ENCODE peak calls at places on chromosome 17, in nine cellular contexts. One of them, this sample, is unnamed.
A peak's percentile ranks its signal among the peaks of the same experiment; 100 is the strongest.

GRCh38 chr17:3672571-3672970 is 4.0 kb downstream of the EMC6 start:
- DNase-seq in IMR-90: no peak
- DNase-seq in iPS-NIHi11: no peak
- DNase-seq in fibroblast of pulmonary artery: no peak
- DNase-seq in NT2/D1: no peak
- DNase-seq in stimulated activated naive CD4-positive, alpha-beta T cell: no peak
- DNase-seq in NCI-H748 treated with DMSO at 0.1 percent for 48 hours: no peak
- DNase-seq in cardiac fibroblast: no peak
- DNase-seq in SK-N-DZ: no peak
- DNase-seq in this sample: no peak

GRCh38 chr17:48046296-48046695 is 1.9 kb upstream of the NFE2L1 start:
- DNase-seq in IMR-90: no peak
- DNase-seq in fibroblast of pulmonary artery: no peak
- DNase-seq in NT2/D1: no peak
- DNase-seq in NCI-H748 treated with DMSO at 0.1 percent for 48 hours: no peak
- DNase-seq in iPS-NIHi11: no peak
- DNase-seq in stimulated activated naive CD4-positive, alpha-beta T cell: no peak
- DNase-seq in cardiac fibroblast: no peak
- DNase-seq in SK-N-DZ: no peak
- DNase-seq in this sample: no peak

GRCh38 chr17:197352-197751 is 15.9 kb upstream of the DOC2B start:
- DNase-seq in IMR-90: no peak
- DNase-seq in stimulated activated naive CD4-positive, alpha-beta T cell: no peak
- DNase-seq in NT2/D1: no peak
- DNase-seq in SK-N-DZ: no peak
- DNase-seq in iPS-NIHi11: no peak
- DNase-seq in fibroblast of pulmonary artery: no peak
- DNase-seq in cardiac fibroblast: no peak
- DNase-seq in NCI-H748 treated with DMSO at 0.1 percent for 48 hours: no peak
- DNase-seq in this sample: no peak

GRCh38 chr17:7384489-7385081 is 3.7 kb downstream of the TNK1 start:
- DNase-seq in iPS-NIHi11: no peak
- DNase-seq in IMR-90: no peak
- DNase-seq in fibroblast of pulmonary artery: no peak
- DNase-seq in stimulated activated naive CD4-positive, alpha-beta T cell: no peak
- DNase-seq in NT2/D1: no peak
- DNase-seq in NCI-H748 treated with DMSO at 0.1 percent for 48 hours: no peak
- DNase-seq in cardiac fibroblast: no peak
- DNase-seq in SK-N-DZ: peak; percentile 35
- DNase-seq in this sample: no peak

GRCh38 chr17:16622540-16623277 is 30.9 kb downstream of the ZNF624 start:
- DNase-seq in IMR-90: no peak
- DNase-seq in NCI-H748 treated with DMSO at 0.1 percent for 48 hours: no peak
- DNase-seq in NT2/D1: no peak
- DNase-seq in fibroblast of pulmonary artery: no peak
- DNase-seq in cardiac fibroblast: no peak
- DNase-seq in SK-N-DZ: no peak
- DNase-seq in stimulated activated naive CD4-positive, alpha-beta T cell: no peak
- DNase-seq in iPS-NIHi11: no peak
- DNase-seq in this sample: no peak

GRCh38 chr17:17837966-17838962 is 1.5 kb upstream of the SREBF1 start:
- DNase-seq in iPS-NIHi11: no peak
- DNase-seq in cardiac fibroblast: peak; percentile 76
- DNase-seq in IMR-90: peak; percentile 24
- DNase-seq in fibroblast of pulmonary artery: peak; percentile 46
- DNase-seq in NT2/D1: no peak
- DNase-seq in NCI-H748 treated with DMSO at 0.1 percent for 48 hours: peak; percentile 11
- DNase-seq in stimulated activated naive CD4-positive, alpha-beta T cell: peak; percentile 21
- DNase-seq in SK-N-DZ: no peak
- DNase-seq in this sample: peak; percentile 82

GRCh38 chr17:65785109-65785508 is 223.7 kb upstream of the AXIN2 start:
- DNase-seq in cardiac fibroblast: peak; percentile 98
- DNase-seq in stimulated activated naive CD4-positive, alpha-beta T cell: no peak
- DNase-seq in SK-N-DZ: no peak
- DNase-seq in IMR-90: peak; percentile 97
- DNase-seq in NCI-H748 treated with DMSO at 0.1 percent for 48 hours: no peak
- DNase-seq in iPS-NIHi11: no peak
- DNase-seq in NT2/D1: no peak
- DNase-seq in fibroblast of pulmonary artery: peak; percentile 97
- DNase-seq in this sample: no peak

GRCh38 chr17:67035131-67036083 is 8.9 kb upstream of the CACNG1 start:
- DNase-seq in fibroblast of pulmonary artery: no peak
- DNase-seq in cardiac fibroblast: no peak
- DNase-seq in SK-N-DZ: no peak
- DNase-seq in NCI-H748 treated with DMSO at 0.1 percent for 48 hours: no peak
- DNase-seq in IMR-90: no peak
- DNase-seq in NT2/D1: no peak
- DNase-seq in stimulated activated naive CD4-positive, alpha-beta T cell: no peak
- DNase-seq in iPS-NIHi11: no peak
- DNase-seq in this sample: no peak

GRCh38 chr17:44345497-44346026 is 460 bp downstream of the GRN start:
- DNase-seq in cardiac fibroblast: peak; percentile 58
- DNase-seq in NT2/D1: peak; percentile 67
- DNase-seq in stimulated activated naive CD4-positive, alpha-beta T cell: peak; percentile 29
- DNase-seq in NCI-H748 treated with DMSO at 0.1 percent for 48 hours: peak; percentile 67
- DNase-seq in IMR-90: peak; percentile 59
- DNase-seq in SK-N-DZ: peak; percentile 85
- DNase-seq in fibroblast of pulmonary artery: peak; percentile 59
- DNase-seq in iPS-NIHi11: peak; percentile 77
- DNase-seq in this sample: no peak

GRCh38 chr17:57578608-57578990 is 166.5 kb downstream of the CCDC182 start:
- DNase-seq in NT2/D1: no peak
- DNase-seq in iPS-NIHi11: no peak
- DNase-seq in NCI-H748 treated with DMSO at 0.1 percent for 48 hours: peak; percentile 21
- DNase-seq in SK-N-DZ: no peak
- DNase-seq in stimulated activated naive CD4-positive, alpha-beta T cell: no peak
- DNase-seq in fibroblast of pulmonary artery: peak; percentile 59
- DNase-seq in cardiac fibroblast: no peak
- DNase-seq in IMR-90: peak; percentile 51
- DNase-seq in this sample: no peak

GRCh38 chr17:77857613-77858012 is 100.9 kb upstream of the TNRC6C start:
- DNase-seq in NT2/D1: no peak
- DNase-seq in cardiac fibroblast: no peak
- DNase-seq in SK-N-DZ: no peak
- DNase-seq in IMR-90: peak; percentile 26
- DNase-seq in stimulated activated naive CD4-positive, alpha-beta T cell: no peak
- DNase-seq in fibroblast of pulmonary artery: no peak
- DNase-seq in iPS-NIHi11: no peak
- DNase-seq in NCI-H748 treated with DMSO at 0.1 percent for 48 hours: no peak
- DNase-seq in this sample: no peak

GRCh38 chr17:77890771-77891170 is 67.7 kb upstream of the TNRC6C start:
- DNase-seq in iPS-NIHi11: no peak
- DNase-seq in SK-N-DZ: no peak
- DNase-seq in stimulated activated naive CD4-positive, alpha-beta T cell: no peak
- DNase-seq in cardiac fibroblast: no peak
- DNase-seq in NCI-H748 treated with DMSO at 0.1 percent for 48 hours: no peak
- DNase-seq in IMR-90: no peak
- DNase-seq in fibroblast of pulmonary artery: no peak
- DNase-seq in NT2/D1: no peak
- DNase-seq in this sample: no peak

GRCh38 chr17:34683390-34683789 is 104.0 kb downstream of the TMEM132E start:
- DNase-seq in iPS-NIHi11: no peak
- DNase-seq in stimulated activated naive CD4-positive, alpha-beta T cell: no peak
- DNase-seq in NT2/D1: no peak
- DNase-seq in fibroblast of pulmonary artery: no peak
- DNase-seq in IMR-90: no peak
- DNase-seq in NCI-H748 treated with DMSO at 0.1 percent for 48 hours: no peak
- DNase-seq in SK-N-DZ: no peak
- DNase-seq in cardiac fibroblast: no peak
- DNase-seq in this sample: no peak

GRCh38 chr17:879546-879945 is 97.4 kb downstream of the MRM3 start:
- DNase-seq in NCI-H748 treated with DMSO at 0.1 percent for 48 hours: no peak
- DNase-seq in iPS-NIHi11: peak; percentile 92
- DNase-seq in fibroblast of pulmonary artery: peak; percentile 80
- DNase-seq in cardiac fibroblast: peak; percentile 82
- DNase-seq in SK-N-DZ: peak; percentile 54
- DNase-seq in stimulated activated naive CD4-positive, alpha-beta T cell: peak; percentile 56
- DNase-seq in NT2/D1: peak; percentile 75
- DNase-seq in IMR-90: peak; percentile 48
- DNase-seq in this sample: peak; percentile 33

GRCh38 chr17:33778505-33779398 is 476.3 kb upstream of the CCL2 start:
- DNase-seq in NT2/D1: peak; percentile 44
- DNase-seq in IMR-90: peak; percentile 69
- DNase-seq in fibroblast of pulmonary artery: peak; percentile 76
- DNase-seq in cardiac fibroblast: peak; percentile 67
- DNase-seq in iPS-NIHi11: peak; percentile 85
- DNase-seq in NCI-H748 treated with DMSO at 0.1 percent for 48 hours: peak; percentile 55
- DNase-seq in stimulated activated naive CD4-positive, alpha-beta T cell: no peak
- DNase-seq in SK-N-DZ: peak; percentile 73
- DNase-seq in this sample: peak; percentile 28

GRCh38 chr17:76051071-76051467 is 21.2 kb downstream of the SRP68 start:
- DNase-seq in stimulated activated naive CD4-positive, alpha-beta T cell: no peak
- DNase-seq in cardiac fibroblast: no peak
- DNase-seq in NCI-H748 treated with DMSO at 0.1 percent for 48 hours: no peak
- DNase-seq in SK-N-DZ: no peak
- DNase-seq in iPS-NIHi11: no peak
- DNase-seq in IMR-90: no peak
- DNase-seq in fibroblast of pulmonary artery: no peak
- DNase-seq in NT2/D1: no peak
- DNase-seq in this sample: no peak

GRCh38 chr17:50817142-50817751 is 18.1 kb upstream of the WFIKKN2 start:
- DNase-seq in NCI-H748 treated with DMSO at 0.1 percent for 48 hours: no peak
- DNase-seq in SK-N-DZ: peak; percentile 51
- DNase-seq in cardiac fibroblast: peak; percentile 33
- DNase-seq in NT2/D1: no peak
- DNase-seq in fibroblast of pulmonary artery: peak; percentile 31
- DNase-seq in IMR-90: no peak
- DNase-seq in iPS-NIHi11: peak; percentile 80
- DNase-seq in stimulated activated naive CD4-positive, alpha-beta T cell: peak; percentile 47
- DNase-seq in this sample: peak; percentile 83

GRCh38 chr17:4199818-4200402 is 56.9 kb downstream of the CYB5D2 start:
- DNase-seq in fibroblast of pulmonary artery: peak; percentile 55
- DNase-seq in NT2/D1: peak; percentile 32
- DNase-seq in IMR-90: peak; percentile 42
- DNase-seq in SK-N-DZ: peak; percentile 64
- DNase-seq in iPS-NIHi11: peak; percentile 79
- DNase-seq in NCI-H748 treated with DMSO at 0.1 percent for 48 hours: peak; percentile 11
- DNase-seq in cardiac fibroblast: peak; percentile 57
- DNase-seq in stimulated activated naive CD4-positive, alpha-beta T cell: peak; percentile 18
- DNase-seq in this sample: peak; percentile 69

GRCh38 chr17:28145348-28145747 is 102.9 kb downstream of the NLK start:
- DNase-seq in stimulated activated naive CD4-positive, alpha-beta T cell: no peak
- DNase-seq in SK-N-DZ: no peak
- DNase-seq in IMR-90: peak; percentile 29
- DNase-seq in fibroblast of pulmonary artery: peak; percentile 38
- DNase-seq in NCI-H748 treated with DMSO at 0.1 percent for 48 hours: no peak
- DNase-seq in iPS-NIHi11: no peak
- DNase-seq in cardiac fibroblast: peak; percentile 51
- DNase-seq in NT2/D1: no peak
- DNase-seq in this sample: no peak

GRCh38 chr17:35244345-35245195 is 1.7 kb downstream of the SLFN5 start:
- DNase-seq in NCI-H748 treated with DMSO at 0.1 percent for 48 hours: no peak
- DNase-seq in NT2/D1: no peak
- DNase-seq in fibroblast of pulmonary artery: peak; percentile 82
- DNase-seq in IMR-90: peak; percentile 81
- DNase-seq in iPS-NIHi11: peak; percentile 21
- DNase-seq in cardiac fibroblast: peak; percentile 93
- DNase-seq in SK-N-DZ: no peak
- DNase-seq in stimulated activated naive CD4-positive, alpha-beta T cell: peak; percentile 64
- DNase-seq in this sample: no peak

GRCh38 chr17:64349949-64350348 is 40.7 kb downstream of the PECAM1 start:
- DNase-seq in fibroblast of pulmonary artery: no peak
- DNase-seq in iPS-NIHi11: no peak
- DNase-seq in SK-N-DZ: no peak
- DNase-seq in cardiac fibroblast: no peak
- DNase-seq in IMR-90: no peak
- DNase-seq in NCI-H748 treated with DMSO at 0.1 percent for 48 hours: no peak
- DNase-seq in stimulated activated naive CD4-positive, alpha-beta T cell: no peak
- DNase-seq in NT2/D1: no peak
- DNase-seq in this sample: no peak

GRCh38 chr17:51346218-51346982 is 86.1 kb downstream of the UTP18 start:
- DNase-seq in stimulated activated naive CD4-positive, alpha-beta T cell: no peak
- DNase-seq in NCI-H748 treated with DMSO at 0.1 percent for 48 hours: no peak
- DNase-seq in cardiac fibroblast: no peak
- DNase-seq in iPS-NIHi11: no peak
- DNase-seq in NT2/D1: no peak
- DNase-seq in SK-N-DZ: no peak
- DNase-seq in fibroblast of pulmonary artery: no peak
- DNase-seq in IMR-90: no peak
- DNase-seq in this sample: no peak

GRCh38 chr17:21495281-21495680 is 119.1 kb downstream of the KCNJ12 start:
- DNase-seq in NT2/D1: no peak
- DNase-seq in iPS-NIHi11: no peak
- DNase-seq in fibroblast of pulmonary artery: no peak
- DNase-seq in cardiac fibroblast: no peak
- DNase-seq in IMR-90: no peak
- DNase-seq in SK-N-DZ: no peak
- DNase-seq in stimulated activated naive CD4-positive, alpha-beta T cell: no peak
- DNase-seq in NCI-H748 treated with DMSO at 0.1 percent for 48 hours: no peak
- DNase-seq in this sample: no peak

GRCh38 chr17:28244446-28244845 is 74.6 kb upstream of the TMEM97 start:
- DNase-seq in NT2/D1: no peak
- DNase-seq in cardiac fibroblast: no peak
- DNase-seq in iPS-NIHi11: no peak
- DNase-seq in NCI-H748 treated with DMSO at 0.1 percent for 48 hours: no peak
- DNase-seq in SK-N-DZ: no peak
- DNase-seq in stimulated activated naive CD4-positive, alpha-beta T cell: no peak
- DNase-seq in IMR-90: no peak
- DNase-seq in fibroblast of pulmonary artery: no peak
- DNase-seq in this sample: no peak

GRCh38 chr17:82603981-82604448 is 44.2 kb downstream of the WDR45B start:
- DNase-seq in NT2/D1: no peak
- DNase-seq in cardiac fibroblast: peak; percentile 69
- DNase-seq in SK-N-DZ: no peak
- DNase-seq in iPS-NIHi11: no peak
- DNase-seq in fibroblast of pulmonary artery: no peak
- DNase-seq in NCI-H748 treated with DMSO at 0.1 percent for 48 hours: no peak
- DNase-seq in IMR-90: peak; percentile 38
- DNase-seq in stimulated activated naive CD4-positive, alpha-beta T cell: peak; percentile 42
- DNase-seq in this sample: no peak

This sample was measured in HuH-7.